ENCODE peak calls at places on chromosome 14, in ten cellular contexts. G is A549; E is stimulated activated CD8-positive, alpha-beta memory T cell treated with anti-CD3 and anti-CD28 coated beads, Interleukin-2, amount 100 ng/mL, for 48 hours; T is NCI-H1436 treated with DMSO at 0.1 percent for 48 hours; V is NCI-H1694 treated with DMSO at 0.1 percent for 48 hours; S is fibroblast of lung; Y is tibial artery; W is left ventricle myocardium inferior; R is NCI-H1105; L is activated gamma-delta T cell treated with anti-CD3 and anti-CD28 coated beads, Interleukin-2, amount 50 U/mL, for 16 hours. K is an unnamed sample.
A peak's percentile ranks its signal among the peaks of the same experiment; 100 is the strongest.

GRCh38 chr14:67940476-67940875 is 120.9 kb downstream of the RAD51B start:
- DNase-seq in G (no peak), Y (no peak), V (no peak), S (no peak), R (no peak), W (no peak), E (no peak), T (no peak), L (no peak), K (no peak)

GRCh38 chr14:94171208-94171607 is 2.9 kb upstream of the PPP4R4 start:
- DNase-seq in T (no peak), W (no peak), V (no peak), Y (no peak), G (no peak), E (no peak), S (peak; percentile 19), R (no peak), L (no peak), K (no peak)

GRCh38 chr14:54125109-54125508 is 168.5 kb upstream of the BMP4 start:
- DNase-seq in L (no peak), W (no peak), V (no peak), R (no peak), E (no peak), Y (no peak), S (no peak), G (no peak), T (no peak), K (no peak)

GRCh38 chr14:68549057-68549421 is 243.8 kb downstream of the ZFP36L1 start:
- DNase-seq in E (no peak), V (no peak), W (no peak), T (no peak), S (peak; percentile 88), G (peak; percentile 51), L (no peak), R (no peak), Y (no peak), K (no peak)

GRCh38 chr14:56555921-56556570 is 23.6 kb upstream of the TMEM260 start:
- DNase-seq in E (no peak), T (peak; percentile 32), W (no peak), V (peak; percentile 57), Y (no peak), R (peak; percentile 42), S (peak; percentile 20), G (peak; percentile 28), L (no peak), K (no peak)

GRCh38 chr14:73173092-73173735 is 36.9 kb downstream of the PSEN1 start:
- DNase-seq in T (no peak), W (no peak), R (peak; percentile 68), E (no peak), V (peak; percentile 92), G (peak; percentile 18), Y (no peak), L (no peak), S (peak; percentile 44), K (no peak)

GRCh38 chr14:21060590-21061346 is 3.1 kb downstream of the RNASE8 start:
- DNase-seq in E (no peak), T (no peak), L (no peak), Y (no peak), G (no peak), W (no peak), V (no peak), S (no peak), R (no peak), K (no peak)

GRCh38 chr14:75519826-75520692 is 2.2 kb upstream of the BATF start:
- DNase-seq in T (no peak), G (no peak), E (no peak), Y (no peak), V (no peak), W (no peak), L (no peak), R (no peak), S (no peak), K (no peak)

GRCh38 chr14:35808076-35808657 is 928 bp downstream of the RALGAPA1 start:
- DNase-seq in W (no peak), S (peak; percentile 10), L (no peak), G (no peak), E (no peak), V (no peak), T (no peak), R (peak; percentile 34), Y (no peak), K (no peak)

GRCh38 chr14:69259531-69260245 is at the start of gene GALNT16:
- DNase-seq in G (peak; percentile 63), S (peak; percentile 42), Y (no peak), T (no peak), L (no peak), V (peak; percentile 32), W (peak; percentile 43), E (no peak), R (peak; percentile 12), K (no peak)

GRCh38 chr14:81329640-81330385 is 70.3 kb downstream of the STON2 start:
- DNase-seq in L (no peak), S (no peak), R (peak; percentile 32), T (no peak), V (no peak), G (no peak), Y (no peak), E (no peak), W (no peak), K (no peak)

GRCh38 chr14:96754845-96755184 is 42.4 kb upstream of the VRK1 start:
- DNase-seq in G (no peak), W (no peak), T (no peak), S (no peak), L (no peak), Y (no peak), E (no peak), R (no peak), V (peak; percentile 99), K (no peak)

GRCh38 chr14:67372833-67373232 is 12.7 kb downstream of the EIF2S1 start:
- DNase-seq in G (no peak), S (no peak), V (no peak), W (no peak), T (no peak), Y (no peak), L (no peak), R (no peak), E (no peak), K (no peak)

GRCh38 chr14:95647926-95648325 is 38.3 kb upstream of the TCL1B start:
- DNase-seq in G (no peak), L (no peak), V (no peak), E (no peak), S (no peak), R (no peak), Y (no peak), W (no peak), T (no peak), K (no peak)

GRCh38 chr14:33457021-33457420 is 493.9 kb downstream of the EGLN3 start:
- DNase-seq in W (no peak), S (peak; percentile 38), R (no peak), V (no peak), T (no peak), Y (no peak), G (no peak), E (no peak), L (no peak), K (no peak)

GRCh38 chr14:99479160-99479902 is 1.3 kb downstream of the SETD3 start:
- DNase-seq in W (no peak), L (no peak), G (no peak), V (no peak), Y (no peak), E (no peak), S (peak; percentile 19), T (no peak), R (no peak), K (no peak)

GRCh38 chr14:68682166-68683103 is 110.4 kb downstream of the ZFP36L1 start:
- DNase-seq in T (no peak), Y (peak; percentile 77), G (peak; percentile 78), L (no peak), V (no peak), W (no peak), S (peak; percentile 97), E (no peak), R (no peak), K (no peak)

GRCh38 chr14:52068741-52069616 is at the start of gene NID2:
- DNase-seq in T (no peak), W (peak; percentile 91), V (no peak), L (peak; percentile 16), E (peak; percentile 30), R (peak; percentile 11), S (peak; percentile 88), G (peak; percentile 79), Y (peak; percentile 87), K (peak; percentile 7)

K was measured in GM18507.